ENCODE peak calls at places on chromosomes 16 and 17, in four cellular contexts. S is HEK293T, T is endodermal cell, C is nephron progenitor cell. E is an unnamed sample.

GRCh38 chr16:13390093-13390985 is 488.9 kb downstream of the SHISA9 start:
- DNase-seq in S (no peak), T (no peak), C (no peak), E (no peak)

GRCh38 chr17:19313746-19314651 is 48.5 kb downstream of the B9D1 start:
- DNase-seq in S (no peak), T (peak; percentile 44), C (no peak), E (no peak)

GRCh38 chr17:72719582-72720493 is 372.6 kb downstream of the SLC39A11 start:
- DNase-seq in S (no peak), T (no peak), C (no peak), E (no peak)

GRCh38 chr16:28882476-28883180 is 4.3 kb downstream of the ATP2A1 start:
- DNase-seq in S (no peak), T (peak; percentile 70), C (peak; percentile 71), E (no peak)

GRCh38 chr17:28961391-28961790 is 10.1 kb upstream of the PHF12 start:
- DNase-seq in S (no peak), T (no peak), C (no peak), E (no peak)

GRCh38 chr17:31249742-31250141 is 47.3 kb downstream of the OMG start:
- DNase-seq in S (no peak), T (no peak), C (no peak), E (no peak)

GRCh38 chr17:50627782-50628601 is 6.7 kb upstream of the ABCC3 start:
- DNase-seq in S (no peak), T (peak; percentile 89), C (peak; percentile 50), E (peak; percentile 88)

GRCh38 chr17:35930211-35931065 is at the start of gene RDM1:
- DNase-seq in S (peak; percentile 86), T (peak; percentile 98), C (peak; percentile 89), E (peak; percentile 29)

GRCh38 chr16:76232704-76233103 is 44.5 kb upstream of the CNTNAP4 start:
- DNase-seq in S (no peak), T (no peak), C (no peak), E (no peak)

GRCh38 chr17:29059281-29059680 is 16.3 kb downstream of the PIPOX start:
- DNase-seq in S (no peak), T (no peak), C (no peak), E (no peak)

GRCh38 chr17:79833110-79833450 is 6.2 kb downstream of the CBX4 start:
- DNase-seq in S (no peak), T (no peak), C (no peak), E (no peak)

GRCh38 chr17:36939059-36939943 is 2.0 kb downstream of the LHX1 start:
- DNase-seq in S (no peak), T (peak; percentile 75), C (no peak), E (no peak)

GRCh38 chr17:76337413-76337777 is 16.3 kb downstream of the PRPSAP1 start:
- DNase-seq in S (no peak), T (no peak), C (no peak), E (no peak)

GRCh38 chr16:70647461-70648359 is 1.4 kb downstream of the IL34 start:
- DNase-seq in S (no peak), T (no peak), C (no peak), E (no peak)

GRCh38 chr17:43661699-43662431 is at the start of gene MEOX1:
- DNase-seq in S (peak; percentile 65), T (peak; percentile 66), C (peak; percentile 59), E (no peak)

GRCh38 chr16:47855431-47855830 is 300.4 kb downstream of the ABCC12 start:
- DNase-seq in S (no peak), T (no peak), C (no peak), E (no peak)

GRCh38 chr17:67993153-67993997 is 2.9 kb downstream of the C17orf58 start:
- DNase-seq in S (peak; percentile 84), T (peak; percentile 94), C (peak; percentile 86), E (peak; percentile 82)

GRCh38 chr17:68431661-68432071 is 25.6 kb downstream of the WIPI1 start:
- DNase-seq in S (peak; percentile 50), T (peak; percentile 81), C (peak; percentile 29), E (peak; percentile 31)